ENCODE peak calls at places on chromosomes 2 and 18, in four cellular contexts. H, E, A and F are unnamed samples.
A peak's percentile ranks its signal among the peaks of the same experiment; 100 is the strongest.

GRCh38 chr2:45786030-45786830 is 134.8 kb downstream of the PRKCE start:
- DNase-seq in H (no peak), E (no peak), A (no peak), F (no peak)

GRCh38 chr2:148957023-148957422 is 81.5 kb upstream of the LYPD6B start:
- DNase-seq in H (no peak), E (no peak), A (no peak), F (peak; percentile 23)

GRCh38 chr18:22182884-22183610 is 13.7 kb downstream of the GATA6 start:
- DNase-seq in H (no peak), E (no peak), A (no peak), F (peak; percentile 58)

GRCh38 chr2:196677404-196677803 is 37.9 kb downstream of the CCDC150 start:
- DNase-seq in H (no peak), E (peak; percentile 25), A (no peak), F (peak; percentile 90)

GRCh38 chr2:133489641-133490411 is 78.4 kb downstream of the NCKAP5 start:
- DNase-seq in H (no peak), E (peak; percentile 39), A (no peak), F (no peak)

GRCh38 chr2:60262178-60262577 is 291.3 kb downstream of the BCL11A start:
- DNase-seq in H (no peak), E (no peak), A (no peak), F (no peak)

GRCh38 chr2:186325827-186326535 is 160.1 kb upstream of the ZC3H15 start:
- DNase-seq in H (no peak), E (no peak), A (no peak), F (peak; percentile 88)

GRCh38 chr2:119486886-119487285 is 37.4 kb downstream of the SCTR start:
- DNase-seq in H (no peak), E (peak; percentile 6), A (no peak), F (no peak)

GRCh38 chr2:203623104-203623503 is 83.3 kb upstream of the CD28 start:
- DNase-seq in H (no peak), E (peak; percentile 97), A (peak; percentile 95), F (peak; percentile 95)

GRCh38 chr2:191907545-191907944 is 60.7 kb upstream of the CAVIN2 start:
- DNase-seq in H (no peak), E (no peak), A (no peak), F (no peak)
- TF ChIP-seq CTCF in H (no peak), E (no peak), A (no peak), F (peak; percentile 29)

DNA sequence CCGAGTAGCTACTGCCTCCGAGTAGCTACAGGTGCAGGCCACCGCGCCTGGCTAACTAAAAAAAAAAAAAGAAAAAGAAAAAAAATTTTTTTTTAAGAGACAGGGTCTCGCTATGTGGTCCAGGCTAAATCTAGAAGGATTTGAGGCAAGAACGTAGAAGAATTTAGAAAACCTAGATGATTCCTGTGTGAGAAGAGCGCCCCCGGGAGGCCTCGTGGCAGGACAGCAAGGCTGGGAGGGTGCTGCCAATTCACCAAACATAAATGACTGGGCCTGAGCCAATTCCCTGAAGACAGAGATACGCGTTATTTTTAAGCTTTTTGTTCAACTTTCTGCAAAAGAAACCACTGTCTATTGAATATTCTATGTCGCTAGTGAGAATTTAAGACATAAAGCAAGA is 90.1 kb upstream of the TGFA start:
- DNase-seq in H (no peak), E (no peak), A (no peak), F (peak; percentile 71)
- TF ChIP-seq CTCF in H (no peak), E (peak; percentile 33), A (no peak), F (peak; percentile 73)

GRCh38 chr18:24086082-24086481 is 52.8 kb upstream of the CABYR start:
- DNase-seq in H (no peak), E (no peak), A (no peak), F (peak; percentile 30)

GRCh38 chr18:24089059-24089458 is 49.8 kb upstream of the CABYR start:
- DNase-seq in H (no peak), E (peak; percentile 5), A (no peak), F (no peak)

GRCh38 chr18:24094561-24094960 is 44.3 kb upstream of the CABYR start:
- DNase-seq in H (no peak), E (peak; percentile 21), A (no peak), F (no peak)

GRCh38 chr18:24089626-24090337 is 49.1 kb upstream of the CABYR start:
- DNase-seq in H (no peak), E (no peak), A (no peak), F (no peak)

DNA sequence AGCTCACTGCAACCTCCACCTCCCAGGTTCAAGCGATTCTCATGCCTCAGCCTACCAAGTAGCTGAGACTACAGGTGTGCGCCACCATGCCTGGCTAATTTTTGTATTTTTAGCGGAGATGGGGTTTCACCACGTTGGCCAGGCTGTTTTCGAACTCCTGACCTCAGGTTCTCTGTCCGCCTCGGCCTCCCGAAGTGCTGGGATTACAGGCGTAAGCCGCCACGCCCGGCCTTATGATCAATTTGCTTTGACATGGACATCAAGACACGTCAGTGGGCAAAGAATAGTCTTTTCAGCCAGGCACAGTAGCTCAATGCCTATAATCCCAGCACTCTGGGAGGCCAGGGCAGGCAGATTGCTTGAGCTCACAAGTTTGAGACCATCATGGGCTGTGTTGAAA is 48.0 kb upstream of the CABYR start:
- DNase-seq in H (no peak), E (no peak), A (no peak), F (no peak)
- TF ChIP-seq CTCF in H (no peak), E (no peak), A (no peak), F (no peak)

GRCh38 chr2:72809095-72809494 is 16.7 kb downstream of the EXOC6B start:
- DNase-seq in H (no peak), E (no peak), A (no peak), F (no peak)
- TF ChIP-seq CTCF in H (no peak), E (no peak), A (no peak), F (no peak)

DNA sequence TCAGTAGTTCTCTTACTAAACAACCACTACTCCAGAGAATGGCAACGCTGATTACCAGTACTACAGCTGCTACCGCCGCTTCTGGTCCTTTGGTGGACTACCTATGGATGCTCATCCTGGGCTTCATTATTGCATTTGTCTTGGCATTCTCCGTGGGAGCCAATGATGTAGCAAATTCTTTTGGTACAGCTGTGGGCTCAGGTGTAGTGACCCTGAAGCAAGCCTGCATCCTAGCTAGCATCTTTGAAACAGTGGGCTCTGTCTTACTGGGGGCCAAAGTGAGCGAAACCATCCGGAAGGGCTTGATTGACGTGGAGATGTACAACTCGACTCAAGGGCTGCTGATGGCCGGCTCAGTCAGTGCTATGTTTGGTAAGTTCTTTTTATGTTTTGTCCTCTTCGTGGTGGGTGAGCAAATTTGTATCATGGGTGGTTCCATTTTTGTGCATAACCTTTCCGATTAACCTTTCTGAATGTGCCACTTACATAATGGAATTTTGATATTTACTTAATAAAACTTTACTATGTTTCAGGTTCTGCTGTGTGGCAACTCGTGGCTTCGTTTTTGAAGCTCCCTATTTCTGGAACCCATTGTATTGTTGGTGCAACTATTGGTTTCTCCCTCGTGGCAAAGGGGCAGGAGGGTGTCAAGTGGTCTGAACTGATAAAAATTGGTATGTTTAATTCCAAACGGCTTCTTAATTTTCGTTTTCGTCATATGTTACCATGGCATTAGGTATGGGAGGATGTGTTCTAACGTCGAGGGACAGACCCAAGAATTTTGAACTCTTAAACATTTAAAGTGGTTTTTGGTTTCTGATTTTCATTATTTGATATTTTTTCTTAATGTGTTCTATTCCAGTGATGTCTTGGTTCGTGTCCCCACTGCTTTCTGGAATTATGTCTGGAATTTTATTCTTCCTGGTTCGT is 1.3 kb downstream of the SLC20A1 start:
- DNase-seq in H (no peak), E (no peak), A (no peak), F (no peak)
- TF ChIP-seq CTCF in H (no peak), E (no peak), A (no peak), F (no peak)